ENCODE peak calls at places on chromosome 6, in six cellular contexts. J is foreskin fibroblast, S is spleen, T is heart right ventricle, E is HFF-Myc, Q is lower lobe of right lung. O is an unnamed sample.

GRCh38 chr6:111162504-111162903 is 75.2 kb downstream of the SLC16A10 start:
- DNase-seq in J (no peak), S (no peak), T (no peak), E (no peak), Q (no peak), O (no peak)

GRCh38 chr6:20001286-20001685 is 164.1 kb downstream of the ID4 start:
- DNase-seq in J (no peak), S (no peak), T (no peak), E (no peak), Q (no peak), O (no peak)

GRCh38 chr6:153373869-153374268 is 242.8 kb upstream of the RGS17 start:
- DNase-seq in J (no peak), S (no peak), T (no peak), E (no peak), Q (no peak), O (no peak)

GRCh38 chr6:31180500-31180899 is 10.0 kb upstream of the POU5F1 start:
- DNase-seq in J (peak), S (peak), T (peak), E (no peak), Q (peak), O (peak)

GRCh38 chr6:34970962-34971361 is 81.9 kb downstream of the ANKS1A start:
- DNase-seq in J (peak), S (no peak), T (no peak), E (peak), Q (no peak), O (peak)

GRCh38 chr6:157983439-157984119 is 1.9 kb downstream of the SYNJ2 start:
- DNase-seq in J (no peak), S (no peak), T (no peak), E (no peak), Q (no peak), O (no peak)

GRCh38 chr6:33028220-33028849 is 18.9 kb upstream of the HLA-DOA start:
- DNase-seq in J (no peak), S (no peak), T (no peak), E (no peak), Q (no peak), O (no peak)

GRCh38 chr6:2799936-2800527 is 34.8 kb downstream of the WRNIP1 start:
- DNase-seq in J (no peak), S (no peak), T (no peak), E (no peak), Q (no peak), O (no peak)

GRCh38 chr6:6825986-6826901 is 237.7 kb downstream of the LY86 start:
- DNase-seq in J (no peak), S (peak), T (peak), E (no peak), Q (peak), O (no peak)

GRCh38 chr6:73180718-73181619 is 44.3 kb downstream of the KHDC1L start:
- DNase-seq in J (peak), S (no peak), T (no peak), E (peak), Q (no peak), O (peak)

GRCh38 chr6:138107752-138108592 is 753 bp upstream of the PERP start:
- DNase-seq in J (no peak), S (no peak), T (peak), E (no peak), Q (no peak), O (no peak)

GRCh38 chr6:82908661-82909060 is 157.0 kb downstream of the UBE3D start:
- DNase-seq in J (no peak), S (no peak), T (no peak), E (no peak), Q (no peak), O (no peak)

GRCh38 chr6:151661928-151662327 is 145.6 kb upstream of the ESR1 start:
- DNase-seq in J (no peak), S (no peak), T (no peak), E (no peak), Q (no peak), O (no peak)

GRCh38 chr6:65819152-65819551 is 112.1 kb upstream of the EYS start:
- DNase-seq in J (no peak), S (no peak), T (no peak), E (no peak), Q (no peak), O (no peak)

GRCh38 chr6:33616913-33617312 is 4.2 kb upstream of the ITPR3 start:
- DNase-seq in J (no peak), S (no peak), T (no peak), E (no peak), Q (no peak), O (no peak)

GRCh38 chr6:44646355-44646754 is 258.8 kb downstream of the CDC5L start:
- DNase-seq in J (no peak), S (no peak), T (no peak), E (no peak), Q (no peak), O (no peak)

GRCh38 chr6:33632603-33633039 is 11.5 kb downstream of the ITPR3 start:
- DNase-seq in J (no peak), S (peak), T (peak), E (no peak), Q (peak), O (no peak)

GRCh38 chr6:106677282-106677681 is 47.9 kb downstream of the QRSL1 start:
- DNase-seq in J (no peak), S (no peak), T (no peak), E (no peak), Q (no peak), O (no peak)

GRCh38 chr6:24985313-24985712 is 49.6 kb upstream of the RIPOR2 start:
- DNase-seq in J (no peak), S (no peak), T (no peak), E (no peak), Q (no peak), O (no peak)

GRCh38 chr6:117513778-117514371 is 31.4 kb downstream of the DCBLD1 start:
- DNase-seq in J (no peak), S (no peak), T (no peak), E (no peak), Q (no peak), O (no peak)

GRCh38 chr6:3939964-3940363 is 90.8 kb downstream of the FAM50B start:
- DNase-seq in J (no peak), S (no peak), T (no peak), E (no peak), Q (no peak), O (no peak)

GRCh38 chr6:583116-583515 is 73.8 kb downstream of the HUS1B start:
- DNase-seq in J (no peak), S (no peak), T (no peak), E (no peak), Q (no peak), O (no peak)

GRCh38 chr6:26033942-26034354 is 53.3 kb upstream of the HFE start:
- DNase-seq in J (no peak), S (no peak), T (no peak), E (no peak), Q (peak), O (no peak)

GRCh38 chr6:39425346-39426056 is 103.0 kb upstream of the KCNK16 start:
- DNase-seq in J (no peak), S (no peak), T (no peak), E (no peak), Q (no peak), O (no peak)

GRCh38 chr6:145490068-145490467 is 245.3 kb downstream of the EPM2A start:
- DNase-seq in J (no peak), S (no peak), T (no peak), E (no peak), Q (no peak), O (no peak)

GRCh38 chr6:131765081-131765852 is 42.6 kb upstream of the ENPP1 start:
- DNase-seq in J (peak), S (no peak), T (no peak), E (no peak), Q (no peak), O (no peak)

GRCh38 chr6:4907602-4908001 is 96.2 kb downstream of the RPP40 start:
- DNase-seq in J (no peak), S (no peak), T (no peak), E (no peak), Q (no peak), O (no peak)

GRCh38 chr6:130324657-130325056 is 41.2 kb upstream of the TMEM200A start:
- DNase-seq in J (peak), S (no peak), T (no peak), E (no peak), Q (no peak), O (peak)

GRCh38 chr6:107600936-107601335 is 111.0 kb downstream of the SOBP start:
- DNase-seq in J (no peak), S (no peak), T (no peak), E (no peak), Q (no peak), O (no peak)

GRCh38 chr6:135008072-135008940 is 46.3 kb downstream of the HBS1L start:
- DNase-seq in J (no peak), S (no peak), T (no peak), E (no peak), Q (no peak), O (no peak)

GRCh38 chr6:27161946-27162603 is 85.4 kb upstream of the PRSS16 start:
- DNase-seq in J (no peak), S (no peak), T (no peak), E (peak), Q (no peak), O (no peak)

GRCh38 chr6:134577998-134578397 is 260.1 kb upstream of the SGK1 start:
- DNase-seq in J (peak), S (no peak), T (no peak), E (no peak), Q (no peak), O (no peak)

DNA sequence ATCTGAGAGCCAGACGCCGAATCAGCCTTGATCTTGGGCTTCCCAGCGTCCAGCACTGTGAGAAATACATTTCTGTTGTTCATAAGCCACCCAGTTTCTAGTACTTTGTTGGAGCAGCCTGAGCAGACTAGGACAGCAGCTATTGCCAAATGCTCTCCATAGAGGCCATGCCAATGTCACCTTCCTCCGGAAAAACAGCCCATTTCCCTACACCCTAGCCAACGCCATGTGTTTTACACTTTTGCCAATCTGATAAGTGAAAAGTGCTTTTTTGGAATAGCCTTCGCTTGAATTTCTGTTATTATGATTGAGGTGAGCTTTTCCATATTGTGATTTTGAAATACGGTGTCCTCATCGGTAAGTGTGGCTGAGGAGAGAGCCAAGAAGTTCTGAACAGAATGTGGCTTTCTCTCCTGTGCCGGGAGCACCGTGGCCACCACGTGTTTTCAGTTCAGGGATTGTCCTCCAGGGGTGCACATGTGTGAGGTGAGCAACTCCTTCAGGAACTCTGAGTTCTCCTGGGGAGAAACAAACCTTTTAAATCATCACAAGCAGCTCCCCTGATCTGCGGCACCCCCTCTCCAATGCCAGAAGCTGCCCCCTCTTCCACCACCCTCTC is 35.8 kb downstream of the TAF8 start:
- DNase-seq in J (no peak), S (peak), T (no peak), E (no peak), Q (no peak), O (no peak)
- TF ChIP-seq CTCF in J (no peak), S (no peak), T (peak), E (peak), Q (no peak), O (no peak)

DNA sequence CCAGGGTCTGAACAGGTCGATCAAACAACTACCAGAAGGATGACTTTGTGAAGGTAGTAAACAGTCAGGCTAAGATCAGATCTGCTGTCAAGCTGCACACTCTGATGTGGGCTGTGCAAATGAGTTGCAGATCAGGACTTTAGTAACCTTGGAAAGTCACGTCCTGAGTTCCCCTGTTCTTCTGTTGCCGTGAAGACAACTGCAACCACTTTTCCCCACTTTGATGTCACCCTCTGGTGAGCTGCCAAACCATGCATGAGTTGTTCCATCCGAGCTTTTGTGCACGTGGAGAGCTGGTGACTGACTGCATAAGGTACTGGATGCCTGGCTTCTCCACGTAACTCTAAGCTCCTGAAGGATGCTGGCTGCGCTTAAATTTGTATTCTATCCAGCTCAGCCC is 111.0 kb downstream of the CD83 start:
- DNase-seq in J (peak), S (no peak), T (no peak), E (peak), Q (no peak), O (no peak)
- TF ChIP-seq CTCF in J (no peak), S (no peak), T (no peak), E (no peak), Q (no peak), O (no peak)

DNA sequence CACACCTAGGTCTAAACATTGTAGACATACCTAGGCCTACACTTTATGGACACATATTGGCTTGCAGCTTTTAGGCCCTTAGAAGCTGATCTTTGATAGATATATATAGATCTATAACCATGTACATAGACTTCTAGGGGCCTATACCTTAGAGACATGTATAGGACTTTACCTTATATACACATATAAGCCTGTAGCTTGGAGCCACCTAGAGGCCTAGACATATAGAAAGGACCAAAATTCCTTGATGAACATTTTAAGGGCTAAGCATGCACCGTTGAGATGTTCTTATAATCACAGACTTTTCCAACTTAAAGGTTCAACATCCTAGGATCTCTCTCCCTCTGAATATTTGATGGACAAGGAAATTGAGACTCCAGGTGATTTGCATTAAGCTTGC is 371.7 kb upstream of the SASH1 start:
- DNase-seq in J (no peak), S (no peak), T (no peak), E (no peak), Q (no peak), O (no peak)
- TF ChIP-seq CTCF in J (no peak), S (no peak), T (no peak), E (peak), Q (no peak), O (no peak)

GRCh38 chr6:139981810-139982550 is 607.5 kb upstream of the CITED2 start:
- DNase-seq in J (peak), S (no peak), T (no peak), E (peak), Q (no peak), O (no peak)

GRCh38 chr6:139977887-139978332 is 603.5 kb upstream of the CITED2 start:
- DNase-seq in J (peak), S (no peak), T (no peak), E (no peak), Q (no peak), O (peak)

GRCh38 chr6:139981066-139981624 is 606.7 kb upstream of the CITED2 start:
- DNase-seq in J (no peak), S (no peak), T (no peak), E (no peak), Q (no peak), O (no peak)

GRCh38 chr6:139982652-139983051 is 608.2 kb upstream of the CITED2 start:
- DNase-seq in J (peak), S (no peak), T (no peak), E (peak), Q (no peak), O (peak)

GRCh38 chr6:139979021-139979721 is 604.7 kb upstream of the CITED2 start:
- DNase-seq in J (no peak), S (no peak), T (peak), E (no peak), Q (no peak), O (no peak)
- TF ChIP-seq CTCF in J (no peak), S (no peak), T (no peak), E (no peak), Q (no peak), O (no peak)

GRCh38 chr6:12844284-12845223 is 128.0 kb downstream of the PHACTR1 start:
- DNase-seq in J (peak), S (no peak), T (no peak), E (peak), Q (no peak), O (no peak)
- TF ChIP-seq CTCF in J (peak), S (peak), T (peak), E (peak), Q (peak), O (peak)

O was measured in AG09319.